ENCODE peak calls at places on chromosomes 3 and 15, in five cellular contexts. I is left ventricle myocardium inferior, C is activated gamma-delta T cell treated with Interleukin-2 at 50 U/mL for 16 hours, M is cardiac muscle cell, P is A172. O is an unnamed sample.

GRCh38 chr3:46733026-46733800 is 15.5 kb upstream of the PRSS50 start:
- DNase-seq in C (no peak), P (no peak), I (no peak), M (no peak), O (no peak)

GRCh38 chr3:58116161-58116955 is 94.4 kb downstream of the DNASE1L3 start:
- DNase-seq in M (no peak), C (peak; percentile 66), P (no peak), I (no peak), O (no peak)

GRCh38 chr3:150147776-150148175 is 177.1 kb upstream of the PFN2 start:
- DNase-seq in M (no peak), I (no peak), P (peak; percentile 14), C (no peak), O (peak; percentile 31)

GRCh38 chr15:77185242-77185785 is 114.4 kb upstream of the TSPAN3 start:
- DNase-seq in P (no peak), C (no peak), I (no peak), M (peak; percentile 31), O (peak; percentile 40)

GRCh38 chr3:152159328-152159727 is 109.4 kb upstream of the MBNL1 start:
- DNase-seq in C (no peak), I (no peak), P (peak; percentile 25), M (no peak), O (no peak)

GRCh38 chr3:196440696-196441095 is 8.5 kb upstream of the UBXN7 start:
- DNase-seq in I (no peak), C (no peak), M (no peak), P (no peak), O (no peak)

GRCh38 chr3:179100652-179101051 is 29.0 kb upstream of the ZMAT3 start:
- DNase-seq in I (no peak), M (no peak), C (no peak), P (peak; percentile 47), O (peak; percentile 11)

GRCh38 chr3:71026634-71027578 is 556.6 kb downstream of the FOXP1 start:
- DNase-seq in C (no peak), P (no peak), I (no peak), M (no peak), O (no peak)

GRCh38 chr3:183309276-183309675 is 56.2 kb downstream of the B3GNT5 start:
- DNase-seq in M (no peak), P (no peak), I (peak; percentile 62), C (no peak), O (no peak)

GRCh38 chr15:100333236-100333635 is 8.5 kb downstream of the ADAMTS17 start:
- DNase-seq in P (no peak), I (no peak), M (no peak), C (no peak), O (no peak)

GRCh38 chr3:52289747-52290595 is 2.3 kb downstream of the GLYCTK start:
- DNase-seq in I (no peak), C (no peak), M (no peak), P (no peak), O (no peak)